ENCODE peak calls at places on chromosomes 5 and 9, in five cellular contexts. One of them, this sample, is unnamed.
A peak's percentile ranks its signal among the peaks of the same experiment; 100 is the strongest.

GRCh38 chr5:2038337-2039179 is 155.8 kb upstream of the IRX4 start:
- DNase-seq in NAMALWA: peak; percentile 49
- DNase-seq in frontal cortex: peak; percentile 93
- DNase-seq in T47D: peak; percentile 58
- DNase-seq in BE2C: peak; percentile 61
- DNase-seq in this sample: peak; percentile 5

GRCh38 chr5:112921031-112921832 is 795 bp downstream of the REEP5 start:
- DNase-seq in BE2C: peak; percentile 77
- DNase-seq in frontal cortex: peak; percentile 74
- DNase-seq in NAMALWA: peak; percentile 78
- DNase-seq in T47D: peak; percentile 55
- DNase-seq in this sample: peak; percentile 78

GRCh38 chr9:132183134-132183533 is 21.3 kb downstream of the NTNG2 start:
- DNase-seq in frontal cortex: no peak
- DNase-seq in BE2C: no peak
- DNase-seq in T47D: no peak
- DNase-seq in NAMALWA: no peak
- DNase-seq in this sample: no peak

GRCh38 chr5:123371575-123372179 is 51.5 kb downstream of the CEP120 start:
- DNase-seq in BE2C: peak; percentile 80
- DNase-seq in NAMALWA: peak; percentile 22
- DNase-seq in frontal cortex: no peak
- DNase-seq in T47D: peak; percentile 59
- DNase-seq in this sample: peak; percentile 42

GRCh38 chr5:76402880-76403712 is at the start of gene IQGAP2:
- DNase-seq in BE2C: peak; percentile 63
- DNase-seq in frontal cortex: peak; percentile 70
- DNase-seq in T47D: peak; percentile 65
- DNase-seq in NAMALWA: peak; percentile 71
- DNase-seq in this sample: peak; percentile 76

GRCh38 chr5:113663879-113664278 is 150.4 kb downstream of the YTHDC2 start:
- DNase-seq in BE2C: peak; percentile 78
- DNase-seq in T47D: peak; percentile 79
- DNase-seq in NAMALWA: peak; percentile 49
- DNase-seq in frontal cortex: no peak
- DNase-seq in this sample: peak; percentile 54

GRCh38 chr5:60382761-60383160 is 317.2 kb downstream of the DEPDC1B start:
- DNase-seq in NAMALWA: peak; percentile 32
- DNase-seq in T47D: peak; percentile 81
- DNase-seq in BE2C: no peak
- DNase-seq in frontal cortex: peak; percentile 19
- DNase-seq in this sample: peak; percentile 39

GRCh38 chr9:16625831-16626230 is 244.6 kb downstream of the BNC2 start:
- DNase-seq in frontal cortex: no peak
- DNase-seq in T47D: no peak
- DNase-seq in BE2C: no peak
- DNase-seq in NAMALWA: no peak
- DNase-seq in this sample: peak; percentile 58

GRCh38 chr5:169288066-169288753 is 12.7 kb downstream of the SLIT3 start:
- DNase-seq in NAMALWA: no peak
- DNase-seq in BE2C: no peak
- DNase-seq in T47D: no peak
- DNase-seq in frontal cortex: no peak
- DNase-seq in this sample: no peak